ENCODE peak calls at places on chromosome 7, in five cellular contexts. X, V, U, R and L are unnamed samples.

GRCh38 chr7:79241288-79242055 is 212.0 kb downstream of the MAGI2 start:
- DNase-seq in R (no peak), X (no peak), V (no peak), U (no peak), L (no peak)

GRCh38 chr7:95871078-95871848 is 98.9 kb downstream of the DYNC1I1 start:
- DNase-seq in U (peak; percentile 42), X (peak; percentile 13), V (no peak), R (no peak), L (peak; percentile 37)

GRCh38 chr7:42704710-42705109 is 207.2 kb downstream of the C7orf25 start:
- DNase-seq in R (no peak), U (no peak), X (no peak), V (no peak), L (no peak)

GRCh38 chr7:80851896-80852476 is 66.9 kb downstream of the SEMA3C start:
- DNase-seq in X (no peak), R (no peak), U (no peak), V (no peak), L (no peak)

GRCh38 chr7:151376218-151376902 is 33.5 kb downstream of the WDR86 start:
- DNase-seq in X (no peak), R (no peak), V (no peak), U (no peak), L (peak; percentile 17)

GRCh38 chr7:55121249-55121648 is 102.4 kb downstream of the EGFR start:
- DNase-seq in U (no peak), V (no peak), X (no peak), R (no peak), L (no peak)

GRCh38 chr7:64907641-64908326 is 4.7 kb downstream of the ZNF273 start:
- DNase-seq in X (no peak), R (no peak), V (no peak), U (no peak), L (no peak)

GRCh38 chr7:129948338-129948737 is 4.4 kb downstream of the UBE2H start:
- DNase-seq in R (no peak), X (no peak), V (no peak), U (no peak), L (no peak)

GRCh38 chr7:26658080-26658697 is 206.2 kb downstream of the SKAP2 start:
- DNase-seq in X (no peak), V (no peak), R (no peak), U (peak; percentile 5), L (no peak)

GRCh38 chr7:107692501-107692900 is 31.9 kb downstream of the SLC26A4 start:
- DNase-seq in U (no peak), X (no peak), V (no peak), R (no peak), L (no peak)

GRCh38 chr7:83178066-83178465 is 15.4 kb upstream of the PCLO start:
- DNase-seq in V (no peak), U (no peak), R (no peak), X (no peak), L (no peak)

GRCh38 chr7:156318426-156318825 is 322.1 kb upstream of the RNF32 start:
- DNase-seq in U (no peak), V (no peak), R (no peak), X (no peak), L (no peak)

GRCh38 chr7:3165681-3166580 is 122.3 kb upstream of the CARD11 start:
- DNase-seq in R (no peak), X (no peak), U (no peak), V (no peak), L (no peak)

GRCh38 chr7:3159039-3159438 is 115.4 kb upstream of the CARD11 start:
- DNase-seq in X (no peak), V (no peak), U (no peak), R (no peak), L (no peak)

GRCh38 chr7:3164363-3164762 is 120.7 kb upstream of the CARD11 start:
- DNase-seq in V (no peak), R (no peak), X (no peak), U (no peak), L (no peak)

GRCh38 chr7:3159445-3159844 is 115.8 kb upstream of the CARD11 start:
- DNase-seq in R (no peak), V (no peak), X (no peak), U (no peak), L (no peak)

DNA sequence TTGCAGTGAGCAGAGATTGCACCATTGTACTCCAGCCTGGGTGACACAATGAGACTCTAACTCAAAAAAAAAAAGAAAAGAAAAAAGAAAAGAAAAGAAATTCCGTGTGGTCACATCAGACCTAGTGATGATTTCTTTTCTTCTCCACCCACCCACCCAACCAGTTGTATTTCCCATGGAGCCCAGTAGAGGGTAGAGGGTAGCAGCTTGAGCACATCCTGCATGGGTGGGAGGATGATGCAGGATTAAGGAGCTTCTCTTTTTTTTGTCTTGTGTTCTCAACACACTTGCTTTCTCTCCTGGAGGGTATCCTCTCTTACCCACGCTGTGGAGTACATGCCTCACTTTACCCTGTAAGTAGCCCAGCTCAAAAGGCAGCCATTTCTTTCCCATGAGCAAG is 118.6 kb upstream of the CARD11 start:
- DNase-seq in V (no peak), U (no peak), X (peak; percentile 39), R (no peak), L (no peak)
- TF ChIP-seq CTCF in V (no peak), U (no peak), X (no peak), R (no peak), L (peak; percentile 19)

GRCh38 chr7:45219130-45219529 is 61.5 kb downstream of the RAMP3 start:
- DNase-seq in R (no peak), U (no peak), V (no peak), X (no peak), L (no peak)

GRCh38 chr7:45216181-45216580 is 58.6 kb downstream of the RAMP3 start:
- DNase-seq in X (no peak), R (no peak), U (no peak), V (no peak), L (no peak)

GRCh38 chr7:45216622-45217165 is 59.1 kb downstream of the RAMP3 start:
- DNase-seq in U (no peak), X (no peak), V (no peak), R (no peak), L (no peak)

GRCh38 chr7:45215611-45216062 is 58.0 kb downstream of the RAMP3 start:
- DNase-seq in X (no peak), V (no peak), R (no peak), U (no peak), L (no peak)

GRCh38 chr7:45217358-45217757 is 59.8 kb downstream of the RAMP3 start:
- DNase-seq in U (peak; percentile 12), V (no peak), R (no peak), X (no peak), L (no peak)
- TF ChIP-seq CTCF in U (peak; percentile 60), V (no peak), R (no peak), X (no peak), L (peak; percentile 15)

GRCh38 chr7:68629-69028 is 123.7 kb upstream of the FAM20C start:
- DNase-seq in R (no peak), X (no peak), V (no peak), U (no peak), L (no peak)
- TF ChIP-seq CTCF in R (no peak), X (no peak), V (no peak), U (no peak), L (no peak)

DNA sequence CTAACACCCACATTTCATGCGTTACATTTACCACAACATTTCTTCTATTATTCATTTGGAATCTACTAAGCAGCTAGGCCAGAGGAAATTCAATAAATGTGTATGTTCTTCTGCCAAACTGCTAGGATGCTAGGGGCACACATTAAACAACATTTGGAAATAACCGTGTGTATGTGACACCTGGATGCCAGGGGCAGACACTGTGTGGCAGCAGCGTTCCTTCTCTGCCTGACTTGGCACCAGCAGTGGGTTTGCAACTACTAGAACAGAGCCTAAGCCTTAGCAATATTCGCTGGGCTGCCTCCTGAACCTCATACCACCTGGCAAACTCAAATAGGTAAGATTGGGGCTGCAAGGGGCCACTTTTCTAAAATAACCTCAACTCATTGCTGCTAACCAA is 182.1 kb downstream of the CHCHD3 start:
- DNase-seq in R (no peak), V (no peak), U (no peak), X (no peak), L (no peak)
- TF ChIP-seq CTCF in R (no peak), V (no peak), U (no peak), X (no peak), L (peak; percentile 31)

DNA sequence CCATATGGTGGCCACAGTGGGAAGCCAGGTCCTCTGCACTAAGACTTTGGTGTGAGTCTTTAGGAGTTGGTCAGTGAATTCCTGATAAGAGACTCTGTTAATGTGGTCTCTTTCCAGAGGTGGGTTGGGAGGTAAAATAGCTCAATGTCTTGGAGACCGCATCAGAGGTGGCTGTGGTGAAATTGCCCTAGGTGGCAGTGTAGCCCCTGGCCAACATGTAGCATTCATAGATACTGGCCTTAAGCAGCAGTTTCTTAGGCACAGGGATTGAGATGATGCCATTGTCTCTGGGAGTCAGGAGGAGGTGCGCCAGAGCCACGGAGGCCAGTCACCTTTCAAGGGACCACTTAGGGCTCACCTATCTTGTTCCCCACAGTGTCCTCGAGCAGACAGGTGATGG is 202.8 kb downstream of the CREB5 start:
- DNase-seq in X (peak; percentile 2), U (no peak), V (no peak), R (no peak), L (no peak)
- TF ChIP-seq CTCF in X (no peak), U (peak; percentile 14), V (no peak), R (no peak), L (peak; percentile 35)

DNA sequence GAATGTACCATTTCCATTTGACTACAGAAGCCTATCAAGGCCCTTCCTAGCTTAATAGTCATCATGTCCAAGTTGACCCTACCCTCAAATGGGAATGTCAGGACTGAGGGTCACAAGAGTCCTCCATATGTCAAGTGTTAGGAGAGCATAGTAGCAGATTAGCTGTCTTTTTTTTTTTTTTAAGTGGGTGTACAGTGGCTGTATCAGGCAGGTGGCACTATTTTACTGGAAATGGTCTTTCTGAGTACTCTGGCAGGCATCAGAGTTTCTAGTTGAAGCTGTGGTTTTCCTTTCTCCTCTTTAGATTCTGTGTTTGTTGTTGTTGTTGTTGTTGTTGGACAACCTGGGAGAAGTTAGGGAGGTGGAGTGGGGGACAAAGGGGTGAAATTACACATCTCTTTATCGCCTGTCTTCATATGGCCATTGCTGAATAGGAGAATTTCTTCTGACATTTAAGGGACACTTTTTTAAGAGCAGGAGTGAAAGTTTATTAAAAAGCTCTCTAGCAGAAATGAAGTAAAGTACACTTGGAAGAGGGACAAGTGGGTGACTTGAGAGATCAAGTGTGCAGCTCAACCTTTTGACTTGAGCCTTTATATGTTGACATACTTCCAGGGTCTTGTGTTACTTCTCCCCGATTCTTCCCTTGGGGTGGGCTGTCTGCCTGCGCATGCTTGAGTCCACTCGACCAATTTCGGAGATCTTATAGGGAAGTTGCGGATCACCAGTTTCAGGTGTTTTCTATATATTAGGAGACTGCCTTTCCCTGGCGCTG is 104.1 kb upstream of the FOXP2 start:
- DNase-seq in V (no peak), X (no peak), R (no peak), U (no peak), L (no peak)
- TF ChIP-seq CTCF in V (no peak), X (no peak), R (no peak), U (no peak), L (peak; percentile 19)